ENCODE peak calls at places on chromosomes 12 and 14, in five cellular contexts. K is aorta, T is fibroblast of mammary gland, W is kidney tubule cell, M is hepatic stellate cell. R is an unnamed sample.

GRCh38 chr14:103317251-103317650 is 16.8 kb upstream of the EIF5 start:
- DNase-seq in T (no peak), K (no peak), M (no peak), W (no peak), R (no peak)

GRCh38 chr14:68795602-68796417 is 2.9 kb upstream of the ZFP36L1 start:
- DNase-seq in T (peak), K (peak), M (no peak), W (peak), R (peak)

GRCh38 chr12:132677492-132677891 is 9.7 kb downstream of the POLE start:
- DNase-seq in M (no peak), T (no peak), W (no peak), K (no peak), R (no peak)

GRCh38 chr14:23675906-23676305 is 39.7 kb downstream of the DHRS2 start:
- DNase-seq in K (no peak), W (no peak), T (no peak), M (no peak), R (no peak)

GRCh38 chr12:22250762-22251161 is 83.7 kb downstream of the ST8SIA1 start:
- DNase-seq in T (no peak), W (no peak), K (no peak), M (no peak), R (no peak)

GRCh38 chr12:121079736-121080272 is 40.8 kb upstream of the OASL start:
- DNase-seq in W (no peak), K (no peak), M (no peak), T (no peak), R (no peak)

GRCh38 chr14:68952544-68953535 is 26.3 kb downstream of the ACTN1 start:
- DNase-seq in W (no peak), M (no peak), T (peak), K (peak), R (no peak)

GRCh38 chr12:111438501-111438900 is 32.8 kb downstream of the SH2B3 start:
- DNase-seq in T (peak), K (peak), W (peak), M (no peak), R (no peak)

GRCh38 chr12:55736780-55737580 is 5.9 kb upstream of the GDF11 start:
- DNase-seq in T (peak), K (peak), W (peak), M (peak), R (no peak)

GRCh38 chr12:87866602-87867292 is 162.5 kb downstream of the C12orf50 start:
- DNase-seq in M (no peak), T (peak), W (peak), K (no peak), R (no peak)

GRCh38 chr12:58922849-58923248 is 2.5 kb upstream of the LRIG3 start:
- DNase-seq in W (no peak), T (peak), M (no peak), K (no peak), R (no peak)

GRCh38 chr12:102653406-102653805 is 173.0 kb upstream of the IGF1 start:
- DNase-seq in W (no peak), K (no peak), T (no peak), M (no peak), R (no peak)

GRCh38 chr12:4145990-4146859 is 127.3 kb upstream of the CCND2 start:
- DNase-seq in K (no peak), T (peak), M (no peak), W (no peak), R (no peak)

GRCh38 chr12:131912526-131913274 is 16.4 kb upstream of the PUS1 start:
- DNase-seq in M (peak), K (peak), W (peak), T (peak), R (no peak)

GRCh38 chr14:55005071-55005470 is 21.8 kb downstream of the WDHD1 start:
- DNase-seq in W (peak), K (no peak), M (no peak), T (no peak), R (no peak)

GRCh38 chr12:100675432-100675831 is 101.9 kb downstream of the GAS2L3 start:
- DNase-seq in M (peak), W (peak), K (peak), T (peak), R (peak)

GRCh38 chr14:38611928-38612327 is 356.0 kb upstream of the CLEC14A start:
- DNase-seq in K (no peak), T (no peak), M (no peak), W (no peak), R (no peak)

GRCh38 chr12:73678335-73678734 is 859.3 kb upstream of the ATXN7L3B start:
- DNase-seq in M (no peak), T (no peak), K (no peak), W (no peak), R (no peak)

GRCh38 chr12:94073441-94074051 is 74.8 kb upstream of the PLXNC1 start:
- DNase-seq in W (no peak), M (no peak), T (peak), K (no peak), R (no peak)

GRCh38 chr12:105506678-105507310 is 176.3 kb downstream of the C12orf75 start:
- DNase-seq in M (no peak), T (no peak), W (no peak), K (no peak), R (no peak)

GRCh38 chr12:103391103-103391502 is 104.7 kb downstream of the C12orf42 start:
- DNase-seq in K (no peak), M (no peak), T (no peak), W (no peak), R (no peak)

GRCh38 chr14:89620436-89620835 is 203.4 kb upstream of the FOXN3 start:
- DNase-seq in W (no peak), T (no peak), M (no peak), K (no peak), R (no peak)

GRCh38 chr14:52315355-52315718 is 1.2 kb downstream of the PTGER2 start:
- DNase-seq in W (no peak), K (no peak), T (peak), M (no peak), R (no peak)

GRCh38 chr12:32870716-32871115 is 25.9 kb downstream of the PKP2 start:
- DNase-seq in M (no peak), T (peak), W (no peak), K (no peak), R (no peak)

GRCh38 chr14:63504628-63505027 is 38.5 kb downstream of the PPP2R5E start:
- DNase-seq in T (no peak), W (no peak), M (no peak), K (no peak), R (no peak)

GRCh38 chr14:61444215-61444768 is 122.9 kb downstream of the PRKCH start:
- DNase-seq in T (no peak), M (no peak), K (no peak), W (no peak), R (no peak)

GRCh38 chr12:88227263-88227662 is 85.2 kb downstream of the TMTC3 start:
- DNase-seq in T (no peak), W (no peak), K (no peak), M (no peak), R (no peak)